ENCODE peak calls at places on chromosomes 6 and 20, in seven cellular contexts. H is tibial artery, B is right atrium auricular region, L is fibroblast of lung, D is colonic mucosa, O is suprapubic skin, M is cardiac muscle cell. R is an unnamed sample.

GRCh38 chr6:157873735-157874344 is 50.8 kb downstream of the SNX9 start:
- DNase-seq in M (peak; percentile 64), H (peak; percentile 84), B (peak; percentile 79), L (peak; percentile 76), D (peak; percentile 88), O (peak; percentile 86), R (peak; percentile 72)

GRCh38 chr6:11258260-11259237 is 26.1 kb upstream of the NEDD9 start:
- DNase-seq in L (no peak), D (no peak), M (no peak), O (no peak), H (no peak), B (no peak), R (no peak)

GRCh38 chr6:26613717-26614683 is 17.2 kb downstream of the ABT1 start:
- DNase-seq in D (no peak), M (peak; percentile 37), O (no peak), L (no peak), H (no peak), B (no peak), R (no peak)

GRCh38 chr6:110326609-110327008 is 31.5 kb downstream of the METTL24 start:
- DNase-seq in B (no peak), H (no peak), L (no peak), O (no peak), D (peak; percentile 36), M (no peak), R (no peak)

GRCh38 chr6:13362432-13362831 is 34.1 kb upstream of the TBC1D7 start:
- DNase-seq in O (no peak), M (peak; percentile 48), H (no peak), B (no peak), L (peak; percentile 18), D (no peak), R (no peak)

GRCh38 chr6:46324706-46325105 is 153.9 kb upstream of the ENPP5 start:
- DNase-seq in O (no peak), H (no peak), L (no peak), M (no peak), D (no peak), B (no peak), R (no peak)

GRCh38 chr6:25447570-25447929 is 168.4 kb downstream of the CARMIL1 start:
- DNase-seq in D (no peak), H (no peak), L (no peak), O (no peak), M (no peak), B (no peak), R (peak; percentile 16)

GRCh38 chr20:60782959-60783625 is 469.0 kb upstream of the CDH4 start:
- DNase-seq in B (no peak), M (no peak), H (no peak), O (no peak), L (no peak), D (no peak), R (no peak)

GRCh38 chr20:16003310-16003709 is 569.9 kb downstream of the KIF16B start:
- DNase-seq in D (no peak), O (no peak), B (no peak), L (no peak), M (no peak), H (no peak), R (no peak)

GRCh38 chr20:47348539-47349142 is 7.9 kb downstream of the ZMYND8 start:
- DNase-seq in O (no peak), B (no peak), D (no peak), M (no peak), L (no peak), H (no peak), R (peak; percentile 38)

GRCh38 chr6:114084327-114084890 is 113.5 kb upstream of the HDAC2 start:
- DNase-seq in H (no peak), L (peak; percentile 23), D (no peak), M (no peak), B (no peak), O (no peak), R (no peak)

GRCh38 chr6:106626485-106626884 is 2.8 kb downstream of the RTN4IP1 start:
- DNase-seq in M (peak; percentile 38), L (no peak), B (no peak), H (no peak), O (no peak), D (no peak), R (no peak)

GRCh38 chr6:11586574-11586973 is 49.0 kb downstream of the TMEM170B start:
- DNase-seq in O (no peak), L (peak; percentile 66), M (no peak), B (peak; percentile 57), D (no peak), H (no peak), R (no peak)

GRCh38 chr20:53639647-53640440 is 46.2 kb upstream of the ZNF217 start:
- DNase-seq in D (no peak), B (no peak), O (no peak), H (no peak), M (no peak), L (no peak), R (no peak)

GRCh38 chr6:48628316-48628715 is 517.3 kb upstream of the PTCHD4 start:
- DNase-seq in B (no peak), M (peak; percentile 0), O (no peak), H (no peak), D (no peak), L (no peak), R (no peak)

GRCh38 chr6:34414999-34415858 is 10.6 kb downstream of the RPS10 start:
- DNase-seq in O (no peak), L (peak; percentile 83), D (peak; percentile 80), M (peak; percentile 33), H (peak; percentile 79), B (peak; percentile 70), R (peak; percentile 58)
- TF ChIP-seq CTCF in O (peak; percentile 85), L (peak; percentile 48), D (peak; percentile 61), M (peak; percentile 66), H (peak; percentile 90), B (peak; percentile 84), R (no peak)

GRCh38 chr6:126419901-126420300 is 80.0 kb downstream of the CENPW start:
- DNase-seq in H (no peak), L (no peak), O (no peak), B (no peak), M (no peak), D (no peak), R (no peak)
- TF ChIP-seq CTCF in H (no peak), L (no peak), O (no peak), B (no peak), M (no peak), D (no peak), R (no peak)

DNA sequence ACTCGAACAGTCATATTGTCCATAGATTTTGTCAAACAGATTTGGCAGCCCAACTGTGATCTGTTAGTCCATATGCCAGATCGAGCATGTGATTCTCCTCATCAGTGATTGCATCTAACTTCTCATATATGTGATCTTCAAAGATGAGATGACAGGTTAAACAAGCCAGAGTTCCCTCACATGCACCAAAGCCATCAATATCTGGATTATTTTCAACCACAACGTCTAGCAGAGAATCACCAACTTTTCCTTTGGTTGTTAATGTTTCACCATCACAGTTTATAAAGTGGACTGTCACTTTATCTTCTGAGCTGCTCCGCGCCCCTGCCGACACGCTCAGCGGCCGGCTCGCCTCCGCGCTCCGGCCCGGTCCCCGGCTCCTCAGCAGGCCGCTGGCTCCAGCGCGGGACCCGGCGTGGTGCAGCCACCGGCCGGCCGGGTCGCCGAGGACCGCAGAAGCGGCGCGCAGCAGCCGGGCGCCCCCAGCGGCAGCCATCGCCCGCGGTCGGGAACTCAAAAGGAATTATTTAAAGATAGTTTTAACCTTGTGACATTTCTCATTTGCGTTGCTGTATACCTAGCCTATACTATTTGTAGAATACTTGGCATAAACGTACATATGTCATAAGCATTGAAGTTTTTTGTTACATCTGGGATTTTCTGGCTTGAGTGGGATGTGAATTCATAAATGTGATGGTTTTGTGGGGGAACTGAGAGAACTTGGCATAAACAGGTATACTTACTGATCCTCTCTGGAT is 40.1 kb upstream of the DYNLRB1 start:
- DNase-seq in O (no peak), L (peak; percentile 25), D (peak; percentile 37), M (peak; percentile 1), B (no peak), H (peak; percentile 68), R (peak; percentile 52)
- TF ChIP-seq CTCF in O (peak; percentile 24), L (peak; percentile 38), D (peak; percentile 38), M (peak; percentile 49), B (peak; percentile 74), H (peak; percentile 71), R (peak; percentile 63)

DNA sequence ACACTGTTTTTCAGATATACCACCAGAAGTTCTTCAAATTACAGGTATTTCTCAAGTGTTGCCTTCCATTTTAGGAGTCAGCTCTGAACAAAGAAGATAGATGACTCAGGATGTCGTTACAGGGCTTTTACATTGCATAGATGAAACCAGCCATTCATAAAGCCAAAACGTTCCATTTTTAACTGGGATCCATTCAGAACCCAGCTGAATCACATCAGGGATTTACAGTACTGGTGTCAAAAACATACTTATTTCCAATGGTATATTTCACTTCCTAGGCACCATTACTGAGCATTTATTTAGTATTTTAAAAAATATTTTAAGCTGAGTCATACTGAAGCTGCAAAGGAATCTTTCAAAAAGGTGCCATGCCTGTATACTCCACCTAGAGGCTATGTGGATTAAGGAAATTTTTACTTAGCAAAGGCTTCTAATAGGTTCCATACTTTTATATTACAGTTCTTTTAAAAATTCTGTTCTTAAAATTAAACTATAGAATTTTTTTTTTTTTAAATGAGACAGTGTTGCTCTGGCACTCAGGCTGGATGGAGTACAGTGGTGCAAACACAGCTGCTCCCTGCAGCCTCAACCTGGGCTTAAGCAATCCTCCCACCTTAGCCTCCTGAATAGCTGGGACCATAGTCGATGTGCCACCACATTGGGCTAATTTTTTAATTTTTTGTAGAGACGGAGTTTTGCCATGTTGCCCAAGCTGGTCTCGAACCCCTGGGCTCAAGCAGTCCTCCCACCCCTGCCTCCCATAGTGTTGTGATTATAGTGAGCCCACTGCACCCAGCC is 2.6 kb downstream of the ASF1A start:
- DNase-seq in B (no peak), D (no peak), L (peak; percentile 65), O (no peak), H (no peak), M (peak; percentile 24), R (peak; percentile 45)
- TF ChIP-seq CTCF in B (peak; percentile 41), D (peak; percentile 30), L (peak; percentile 24), O (no peak), H (no peak), M (peak; percentile 59), R (no peak)

GRCh38 chr6:44269168-44269920 is 906 bp upstream of the TMEM151B start:
- DNase-seq in O (no peak), M (no peak), B (no peak), H (no peak), D (no peak), L (no peak), R (no peak)

GRCh38 chr6:44266347-44266746 is 996 bp upstream of the NFKBIE start:
- DNase-seq in L (no peak), D (no peak), H (no peak), O (no peak), M (no peak), B (no peak), R (peak; percentile 79)

GRCh38 chr6:44267252-44267651 is 1.9 kb upstream of the NFKBIE start:
- DNase-seq in D (no peak), O (no peak), M (no peak), H (no peak), L (no peak), B (no peak), R (no peak)

GRCh38 chr6:44269921-44270525 is at the start of gene TMEM151B:
- DNase-seq in B (no peak), H (no peak), O (no peak), D (no peak), L (no peak), M (no peak), R (no peak)

GRCh38 chr6:44268095-44268628 is 2.1 kb upstream of the TMEM151B start:
- DNase-seq in M (peak; percentile 83), B (no peak), O (no peak), L (peak; percentile 51), D (peak; percentile 68), H (no peak), R (peak; percentile 70)
- TF ChIP-seq CTCF in M (peak; percentile 98), B (peak; percentile 89), O (peak; percentile 28), L (peak; percentile 99), D (peak; percentile 88), H (peak; percentile 79), R (peak; percentile 94)

R was measured in GM13976.